ENCODE peak calls at places on chromosome 18, in four cellular contexts. One of them, this sample, is unnamed. For H3K4me1, the result is how much of the 10 kb centered on the place peaks cover.

GRCh38 chr18:45760443-45761036 is 36.6 kb downstream of the SLC14A1 start:
- DNase-seq in DND-41: no peak
- DNase-seq in colonic mucosa: no peak
- DNase-seq in BE2C: no peak
- DNase-seq in this sample: no peak

GRCh38 chr18:63382843-63383242 is 15.8 kb upstream of the KDSR start:
- DNase-seq in BE2C: no peak
- DNase-seq in DND-41: no peak
- DNase-seq in colonic mucosa: no peak
- DNase-seq in this sample: no peak

GRCh38 chr18:12882416-12882815 is 1.6 kb downstream of the PTPN2 start:
- DNase-seq in colonic mucosa: no peak
- DNase-seq in BE2C: no peak
- DNase-seq in DND-41: no peak
- DNase-seq in this sample: no peak

GRCh38 chr18:59514193-59514592 is 155.1 kb upstream of the LMAN1 start:
- DNase-seq in BE2C: peak
- DNase-seq in DND-41: no peak
- DNase-seq in colonic mucosa: peak
- DNase-seq in this sample: no peak

GRCh38 chr18:55706893-55707292 is 118.9 kb upstream of the TCF4 start:
- DNase-seq in colonic mucosa: no peak
- DNase-seq in BE2C: no peak
- DNase-seq in DND-41: no peak
- DNase-seq in this sample: no peak

GRCh38 chr18:26021061-26021754 is 69.2 kb downstream of the SS18 start:
- DNase-seq in DND-41: no peak
- DNase-seq in colonic mucosa: no peak
- DNase-seq in BE2C: no peak
- DNase-seq in this sample: no peak

GRCh38 chr18:56550121-56550520 is 88.3 kb downstream of the TXNL1 start:
- DNase-seq in BE2C: no peak
- DNase-seq in colonic mucosa: no peak
- DNase-seq in DND-41: no peak
- DNase-seq in this sample: no peak

GRCh38 chr18:12656671-12657047 is 1.2 kb downstream of the SPIRE1 start:
- DNase-seq in colonic mucosa: no peak
- DNase-seq in DND-41: no peak
- DNase-seq in BE2C: no peak
- DNase-seq in this sample: no peak

GRCh38 chr18:60675801-60676200 is 303.2 kb upstream of the MC4R start:
- DNase-seq in colonic mucosa: no peak
- DNase-seq in DND-41: no peak
- DNase-seq in BE2C: no peak
- DNase-seq in this sample: no peak

GRCh38 chr18:9950289-9951016 is 36.6 kb downstream of the VAPA start:
- DNase-seq in BE2C: no peak
- DNase-seq in DND-41: no peak
- DNase-seq in colonic mucosa: no peak
- DNase-seq in this sample: no peak

GRCh38 chr18:46464926-46465655 is 191.9 kb downstream of the LOXHD1 start:
- DNase-seq in DND-41: no peak
- DNase-seq in BE2C: no peak
- DNase-seq in colonic mucosa: no peak
- DNase-seq in this sample: no peak

GRCh38 chr18:79520473-79521390 is 125.0 kb downstream of the NFATC1 start:
- DNase-seq in colonic mucosa: peak
- DNase-seq in BE2C: no peak
- DNase-seq in DND-41: no peak
- DNase-seq in this sample: no peak

GRCh38 chr18:55380574-55380973 is 207.4 kb downstream of the TCF4 start:
- DNase-seq in DND-41: no peak
- DNase-seq in colonic mucosa: no peak
- DNase-seq in BE2C: no peak
- DNase-seq in this sample: no peak

GRCh38 chr18:33871363-33872025 is 293.5 kb downstream of the ASXL3 start:
- DNase-seq in BE2C: no peak
- DNase-seq in colonic mucosa: no peak
- DNase-seq in DND-41: no peak
- DNase-seq in this sample: no peak
- H3K4me1 ChIP-seq in BE2C: under half
- H3K4me1 ChIP-seq in colonic mucosa: under half
- H3K4me1 ChIP-seq in DND-41: under half
- H3K4me1 ChIP-seq in this sample: under half

GRCh38 chr18:21997207-21998143 is 171.9 kb upstream of the GATA6 start:
- DNase-seq in BE2C: no peak
- DNase-seq in DND-41: peak
- DNase-seq in colonic mucosa: peak
- DNase-seq in this sample: no peak
- H3K4me3 ChIP-seq in BE2C: no peak
- H3K4me3 ChIP-seq in DND-41: no peak
- H3K4me3 ChIP-seq in colonic mucosa: no peak
- H3K4me3 ChIP-seq in this sample: no peak

GRCh38 chr18:51184092-51184458 is 13.4 kb downstream of the MEX3C start:
- DNase-seq in colonic mucosa: no peak
- DNase-seq in DND-41: no peak
- DNase-seq in BE2C: no peak
- DNase-seq in this sample: no peak
- H3K4me1 ChIP-seq in colonic mucosa: under half
- H3K4me1 ChIP-seq in DND-41: under half
- H3K4me1 ChIP-seq in BE2C: under half
- H3K4me1 ChIP-seq in this sample: half or more

GRCh38 chr18:54119524-54120019 is 104.9 kb downstream of the MBD2 start:
- DNase-seq in BE2C: peak
- DNase-seq in DND-41: peak
- DNase-seq in colonic mucosa: peak
- DNase-seq in this sample: peak
- H3K4me3 ChIP-seq in BE2C: peak
- H3K4me3 ChIP-seq in DND-41: no peak
- H3K4me3 ChIP-seq in colonic mucosa: no peak
- H3K4me3 ChIP-seq in this sample: no peak

GRCh38 chr18:31581498-31582197 is 10.0 kb upstream of the TTR start:
- DNase-seq in DND-41: no peak
- DNase-seq in BE2C: no peak
- DNase-seq in colonic mucosa: no peak
- DNase-seq in this sample: no peak
- H3K4me1 ChIP-seq in DND-41: under half
- H3K4me1 ChIP-seq in BE2C: under half
- H3K4me1 ChIP-seq in colonic mucosa: under half
- H3K4me1 ChIP-seq in this sample: under half

GRCh38 chr18:47748093-47748796 is 182.2 kb downstream of the SMAD2 start:
- DNase-seq in DND-41: no peak
- DNase-seq in BE2C: no peak
- DNase-seq in colonic mucosa: no peak
- DNase-seq in this sample: no peak
- H3K4me3 ChIP-seq in DND-41: no peak
- H3K4me3 ChIP-seq in BE2C: no peak
- H3K4me3 ChIP-seq in colonic mucosa: no peak
- H3K4me3 ChIP-seq in this sample: no peak

This sample was measured in CD8-positive, alpha-beta memory T cell.